ENCODE peak calls at places on chromosomes 12 and 14, in eight cellular contexts. One of them, this sample, is unnamed.

GRCh38 chr14:63928744-63929174 is 76.0 kb downstream of the SYNE2 start:
- DNase-seq in iPS DF 6.9: no peak
- DNase-seq in NT2/D1: no peak
- DNase-seq in hepatocyte: no peak
- DNase-seq in A549: no peak
- DNase-seq in CD4-positive, alpha-beta memory T cell: no peak
- DNase-seq in gastrocnemius medialis: no peak
- DNase-seq in psoas muscle: no peak
- DNase-seq in this sample: no peak

GRCh38 chr12:28766398-28766797 is 382.7 kb upstream of the FAR2 start:
- DNase-seq in iPS DF 6.9: no peak
- DNase-seq in NT2/D1: no peak
- DNase-seq in hepatocyte: no peak
- DNase-seq in A549: no peak
- DNase-seq in CD4-positive, alpha-beta memory T cell: no peak
- DNase-seq in gastrocnemius medialis: no peak
- DNase-seq in psoas muscle: no peak
- DNase-seq in this sample: no peak

GRCh38 chr12:80551897-80552296 is 107.9 kb downstream of the PTPRQ start:
- DNase-seq in iPS DF 6.9: no peak
- DNase-seq in NT2/D1: no peak
- DNase-seq in hepatocyte: peak; percentile 52
- DNase-seq in A549: peak; percentile 67
- DNase-seq in CD4-positive, alpha-beta memory T cell: no peak
- DNase-seq in gastrocnemius medialis: no peak
- DNase-seq in psoas muscle: no peak
- DNase-seq in this sample: no peak

GRCh38 chr12:119693006-119693405 is 25.1 kb downstream of the PRKAB1 start:
- DNase-seq in iPS DF 6.9: no peak
- DNase-seq in NT2/D1: no peak
- DNase-seq in hepatocyte: peak; percentile 85
- DNase-seq in A549: no peak
- DNase-seq in CD4-positive, alpha-beta memory T cell: no peak
- DNase-seq in gastrocnemius medialis: no peak
- DNase-seq in psoas muscle: no peak
- DNase-seq in this sample: peak; percentile 62

GRCh38 chr14:57462551-57462950 is 31.1 kb downstream of the CCDC198 start:
- DNase-seq in iPS DF 6.9: no peak
- DNase-seq in NT2/D1: no peak
- DNase-seq in hepatocyte: no peak
- DNase-seq in A549: peak; percentile 26
- DNase-seq in CD4-positive, alpha-beta memory T cell: no peak
- DNase-seq in gastrocnemius medialis: no peak
- DNase-seq in psoas muscle: no peak
- DNase-seq in this sample: no peak

GRCh38 chr14:30974628-30975027 is 50.8 kb upstream of the AP4S1 start:
- DNase-seq in iPS DF 6.9: no peak
- DNase-seq in NT2/D1: no peak
- DNase-seq in hepatocyte: peak; percentile 9
- DNase-seq in A549: peak; percentile 42
- DNase-seq in CD4-positive, alpha-beta memory T cell: no peak
- DNase-seq in gastrocnemius medialis: no peak
- DNase-seq in psoas muscle: no peak
- DNase-seq in this sample: no peak

GRCh38 chr12:27595231-27595642 is 71.2 kb downstream of the PPFIBP1 start:
- DNase-seq in iPS DF 6.9: no peak
- DNase-seq in NT2/D1: peak; percentile 23
- DNase-seq in hepatocyte: peak; percentile 78
- DNase-seq in A549: peak; percentile 45
- DNase-seq in CD4-positive, alpha-beta memory T cell: no peak
- DNase-seq in gastrocnemius medialis: peak; percentile 17
- DNase-seq in psoas muscle: peak; percentile 63
- DNase-seq in this sample: peak; percentile 75

GRCh38 chr14:81162941-81163340 is 57.8 kb downstream of the GTF2A1 start:
- DNase-seq in iPS DF 6.9: no peak
- DNase-seq in NT2/D1: no peak
- DNase-seq in hepatocyte: no peak
- DNase-seq in A549: peak; percentile 40
- DNase-seq in CD4-positive, alpha-beta memory T cell: no peak
- DNase-seq in gastrocnemius medialis: no peak
- DNase-seq in psoas muscle: no peak
- DNase-seq in this sample: no peak

GRCh38 chr14:50116986-50117385 is 614 bp upstream of the VCPKMT start:
- DNase-seq in iPS DF 6.9: no peak
- DNase-seq in NT2/D1: no peak
- DNase-seq in hepatocyte: no peak
- DNase-seq in A549: no peak
- DNase-seq in CD4-positive, alpha-beta memory T cell: no peak
- DNase-seq in gastrocnemius medialis: no peak
- DNase-seq in psoas muscle: no peak
- DNase-seq in this sample: no peak

GRCh38 chr14:104092931-104093365 is 7.4 kb downstream of the ASPG start:
- DNase-seq in iPS DF 6.9: no peak
- DNase-seq in NT2/D1: no peak
- DNase-seq in hepatocyte: no peak
- DNase-seq in A549: no peak
- DNase-seq in CD4-positive, alpha-beta memory T cell: no peak
- DNase-seq in gastrocnemius medialis: peak; percentile 5
- DNase-seq in psoas muscle: no peak
- DNase-seq in this sample: no peak

GRCh38 chr12:94531196-94531720 is 71.6 kb upstream of the CEP83 start:
- DNase-seq in iPS DF 6.9: no peak
- DNase-seq in NT2/D1: no peak
- DNase-seq in hepatocyte: no peak
- DNase-seq in A549: no peak
- DNase-seq in CD4-positive, alpha-beta memory T cell: no peak
- DNase-seq in gastrocnemius medialis: no peak
- DNase-seq in psoas muscle: no peak
- DNase-seq in this sample: no peak

GRCh38 chr12:30782316-30783173 is 27.8 kb upstream of the CAPRIN2 start:
- DNase-seq in iPS DF 6.9: no peak
- DNase-seq in NT2/D1: no peak
- DNase-seq in hepatocyte: no peak
- DNase-seq in A549: no peak
- DNase-seq in CD4-positive, alpha-beta memory T cell: no peak
- DNase-seq in gastrocnemius medialis: peak; percentile 82
- DNase-seq in psoas muscle: peak; percentile 88
- DNase-seq in this sample: no peak
- H3K9me3 ChIP-seq in iPS DF 6.9: no peaks in the 10 kb centered on the region
- H3K9me3 ChIP-seq in NT2/D1: peaks cover 80% of the 10 kb centered on the region
- H3K9me3 ChIP-seq in hepatocyte: no peaks in the 10 kb centered on the region
- H3K9me3 ChIP-seq in A549: peaks cover 13% of the 10 kb centered on the region
- H3K9me3 ChIP-seq in CD4-positive, alpha-beta memory T cell: no peaks in the 10 kb centered on the region
- H3K9me3 ChIP-seq in gastrocnemius medialis: no peaks in the 10 kb centered on the region
- H3K9me3 ChIP-seq in psoas muscle: no peaks in the 10 kb centered on the region
- H3K9me3 ChIP-seq in this sample: no peaks in the 10 kb centered on the region

GRCh38 chr12:12200363-12200762 is 66.5 kb downstream of the LRP6 start:
- DNase-seq in iPS DF 6.9: no peak
- DNase-seq in NT2/D1: no peak
- DNase-seq in hepatocyte: no peak
- DNase-seq in A549: no peak
- DNase-seq in CD4-positive, alpha-beta memory T cell: no peak
- DNase-seq in gastrocnemius medialis: no peak
- DNase-seq in psoas muscle: no peak
- DNase-seq in this sample: no peak
- H3K9me3 ChIP-seq in iPS DF 6.9: no peaks in the 10 kb centered on the region
- H3K9me3 ChIP-seq in NT2/D1: no peaks in the 10 kb centered on the region
- H3K9me3 ChIP-seq in hepatocyte: peaks cover 5% of the 10 kb centered on the region
- H3K9me3 ChIP-seq in A549: peaks cover 24% of the 10 kb centered on the region
- H3K9me3 ChIP-seq in CD4-positive, alpha-beta memory T cell: no peaks in the 10 kb centered on the region
- H3K9me3 ChIP-seq in gastrocnemius medialis: no peaks in the 10 kb centered on the region
- H3K9me3 ChIP-seq in psoas muscle: peaks cover 8% of the 10 kb centered on the region
- H3K9me3 ChIP-seq in this sample: no peaks in the 10 kb centered on the region

GRCh38 chr12:716506-716905 is 35.9 kb upstream of the WNK1 start:
- DNase-seq in iPS DF 6.9: no peak
- DNase-seq in NT2/D1: no peak
- DNase-seq in hepatocyte: peak; percentile 42
- DNase-seq in A549: no peak
- DNase-seq in CD4-positive, alpha-beta memory T cell: no peak
- DNase-seq in gastrocnemius medialis: no peak
- DNase-seq in psoas muscle: no peak
- DNase-seq in this sample: peak; percentile 67
- H3K9me3 ChIP-seq in iPS DF 6.9: no peaks in the 10 kb centered on the region
- H3K9me3 ChIP-seq in NT2/D1: no peaks in the 10 kb centered on the region
- H3K9me3 ChIP-seq in hepatocyte: no peaks in the 10 kb centered on the region
- H3K9me3 ChIP-seq in A549: no peaks in the 10 kb centered on the region
- H3K9me3 ChIP-seq in CD4-positive, alpha-beta memory T cell: no peaks in the 10 kb centered on the region
- H3K9me3 ChIP-seq in gastrocnemius medialis: no peaks in the 10 kb centered on the region
- H3K9me3 ChIP-seq in psoas muscle: no peaks in the 10 kb centered on the region
- H3K9me3 ChIP-seq in this sample: no peaks in the 10 kb centered on the region

GRCh38 chr12:34377243-34378035 is 355.1 kb downstream of the ALG10 start:
- DNase-seq in iPS DF 6.9: no peak
- DNase-seq in NT2/D1: no peak
- DNase-seq in hepatocyte: no peak
- DNase-seq in A549: no peak
- DNase-seq in CD4-positive, alpha-beta memory T cell: no peak
- DNase-seq in gastrocnemius medialis: no peak
- DNase-seq in psoas muscle: no peak
- DNase-seq in this sample: no peak

GRCh38 chr12:34373926-34374325 is 351.6 kb downstream of the ALG10 start:
- DNase-seq in iPS DF 6.9: no peak
- DNase-seq in NT2/D1: no peak
- DNase-seq in hepatocyte: no peak
- DNase-seq in A549: no peak
- DNase-seq in CD4-positive, alpha-beta memory T cell: no peak
- DNase-seq in gastrocnemius medialis: no peak
- DNase-seq in psoas muscle: no peak
- DNase-seq in this sample: no peak

GRCh38 chr12:34372003-34372402 is 349.7 kb downstream of the ALG10 start:
- DNase-seq in iPS DF 6.9: no peak
- DNase-seq in NT2/D1: no peak
- DNase-seq in hepatocyte: no peak
- DNase-seq in A549: no peak
- DNase-seq in CD4-positive, alpha-beta memory T cell: no peak
- DNase-seq in gastrocnemius medialis: no peak
- DNase-seq in psoas muscle: no peak
- DNase-seq in this sample: no peak

GRCh38 chr12:34379142-34379541 is 356.8 kb downstream of the ALG10 start:
- DNase-seq in iPS DF 6.9: no peak
- DNase-seq in NT2/D1: no peak
- DNase-seq in hepatocyte: no peak
- DNase-seq in A549: no peak
- DNase-seq in CD4-positive, alpha-beta memory T cell: no peak
- DNase-seq in gastrocnemius medialis: no peak
- DNase-seq in psoas muscle: no peak
- DNase-seq in this sample: no peak

DNA sequence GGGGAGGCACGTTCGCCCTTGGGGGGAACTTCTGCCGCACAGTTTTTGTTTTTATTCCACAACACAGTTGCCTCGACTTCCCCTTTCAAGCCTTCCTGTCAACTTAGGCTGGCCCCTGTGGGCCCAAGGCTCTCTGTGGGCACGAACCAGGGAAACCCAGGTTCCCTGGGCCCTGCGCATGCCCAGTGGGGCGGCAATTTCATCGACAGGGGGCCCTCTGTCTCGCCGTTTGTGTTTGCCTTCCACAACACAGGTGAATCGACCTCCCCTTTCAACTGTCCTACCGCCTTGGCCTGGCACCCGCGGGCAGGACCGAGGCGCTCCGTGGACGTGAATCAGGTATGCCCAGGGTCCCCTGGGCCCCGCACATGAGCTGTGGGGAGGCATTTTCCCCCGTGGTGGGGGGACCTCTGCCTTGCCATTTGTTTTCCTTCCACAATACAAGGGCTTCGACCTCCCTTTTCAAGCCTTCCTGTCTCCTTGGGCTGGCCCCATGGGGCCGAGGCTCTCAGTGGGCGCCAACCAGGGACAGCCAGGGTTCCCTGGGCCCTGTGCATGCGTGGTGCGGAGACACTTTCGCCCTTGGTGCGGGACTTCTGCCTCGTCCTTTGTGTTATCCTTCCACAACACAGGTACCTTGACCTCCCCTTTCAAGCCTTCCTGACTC is 354.0 kb downstream of the ALG10 start:
- DNase-seq in iPS DF 6.9: no peak
- DNase-seq in NT2/D1: no peak
- DNase-seq in hepatocyte: no peak
- DNase-seq in A549: no peak
- DNase-seq in CD4-positive, alpha-beta memory T cell: no peak
- DNase-seq in gastrocnemius medialis: no peak
- DNase-seq in psoas muscle: no peak
- DNase-seq in this sample: no peak
- H3K9me3 ChIP-seq in iPS DF 6.9: peaks cover 28% of the 10 kb centered on the region
- H3K9me3 ChIP-seq in NT2/D1: no peaks in the 10 kb centered on the region
- H3K9me3 ChIP-seq in hepatocyte: no peaks in the 10 kb centered on the region
- H3K9me3 ChIP-seq in A549: no peaks in the 10 kb centered on the region
- H3K9me3 ChIP-seq in CD4-positive, alpha-beta memory T cell: no peaks in the 10 kb centered on the region
- H3K9me3 ChIP-seq in gastrocnemius medialis: no peaks in the 10 kb centered on the region
- H3K9me3 ChIP-seq in psoas muscle: no peaks in the 10 kb centered on the region
- H3K9me3 ChIP-seq in this sample: no peaks in the 10 kb centered on the region

DNA sequence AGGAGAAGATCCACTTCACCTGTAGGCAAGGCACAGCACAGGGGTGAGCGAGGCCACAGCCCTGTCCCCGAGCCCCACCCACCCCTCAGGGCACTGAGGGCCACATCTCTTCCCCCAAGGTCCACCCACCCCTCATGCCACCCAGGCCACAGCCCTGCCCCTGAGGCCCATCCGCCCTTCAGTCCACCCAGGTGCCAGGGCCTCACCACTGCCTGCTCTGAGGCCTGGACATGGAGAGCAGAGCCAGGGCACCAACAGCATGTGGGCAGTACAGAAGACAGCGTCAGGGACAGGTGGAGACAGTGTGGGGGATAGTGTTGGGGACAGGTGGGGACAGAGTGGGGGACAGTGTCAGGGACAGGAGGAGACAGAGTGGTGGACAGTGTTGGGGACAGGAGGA is 138.3 kb downstream of the TMEM121 start:
- DNase-seq in iPS DF 6.9: no peak
- DNase-seq in NT2/D1: no peak
- DNase-seq in hepatocyte: no peak
- DNase-seq in A549: no peak
- DNase-seq in CD4-positive, alpha-beta memory T cell: no peak
- DNase-seq in gastrocnemius medialis: no peak
- DNase-seq in psoas muscle: no peak
- DNase-seq in this sample: no peak
- H3K9me3 ChIP-seq in iPS DF 6.9: peaks cover 11% of the 10 kb centered on the region
- H3K9me3 ChIP-seq in NT2/D1: no peaks in the 10 kb centered on the region
- H3K9me3 ChIP-seq in hepatocyte: no peaks in the 10 kb centered on the region
- H3K9me3 ChIP-seq in A549: peaks cover 2% of the 10 kb centered on the region
- H3K9me3 ChIP-seq in CD4-positive, alpha-beta memory T cell: no peaks in the 10 kb centered on the region
- H3K9me3 ChIP-seq in gastrocnemius medialis: no peaks in the 10 kb centered on the region
- H3K9me3 ChIP-seq in psoas muscle: no peaks in the 10 kb centered on the region
- H3K9me3 ChIP-seq in this sample: no peaks in the 10 kb centered on the region

This sample was measured in uterus.